ENCODE peak calls at places on chromosomes 6 and 20, in eight cellular contexts. One of them, this sample, is unnamed. For H3K4me1, the result is how much of the 10 kb centered on the place peaks cover.

GRCh38 chr20:34586488-34587163 is 28.1 kb downstream of the MAP1LC3A start:
- DNase-seq in thyroid gland: no peak
- DNase-seq in psoas muscle: no peak
- DNase-seq in astrocyte: no peak
- DNase-seq in A673: no peak
- DNase-seq in upper lobe of right lung: no peak
- DNase-seq in heart right ventricle: no peak
- DNase-seq in ovary: no peak
- DNase-seq in this sample: no peak

GRCh38 chr6:139569561-139569960 is 195.1 kb upstream of the CITED2 start:
- DNase-seq in psoas muscle: no peak
- DNase-seq in A673: no peak
- DNase-seq in upper lobe of right lung: no peak
- DNase-seq in ovary: no peak
- DNase-seq in thyroid gland: no peak
- DNase-seq in heart right ventricle: no peak
- DNase-seq in astrocyte: peak
- DNase-seq in this sample: no peak

GRCh38 chr6:20833881-20834515 is 299.7 kb downstream of the CDKAL1 start:
- DNase-seq in heart right ventricle: no peak
- DNase-seq in psoas muscle: no peak
- DNase-seq in thyroid gland: no peak
- DNase-seq in astrocyte: no peak
- DNase-seq in ovary: no peak
- DNase-seq in A673: no peak
- DNase-seq in upper lobe of right lung: no peak
- DNase-seq in this sample: no peak

GRCh38 chr6:112237066-112237465 is 17.3 kb downstream of the LAMA4 start:
- DNase-seq in ovary: no peak
- DNase-seq in thyroid gland: no peak
- DNase-seq in upper lobe of right lung: no peak
- DNase-seq in psoas muscle: no peak
- DNase-seq in heart right ventricle: no peak
- DNase-seq in astrocyte: no peak
- DNase-seq in A673: no peak
- DNase-seq in this sample: no peak

GRCh38 chr6:81727876-81728517 is 24.5 kb downstream of the TENT5A start:
- DNase-seq in ovary: no peak
- DNase-seq in astrocyte: no peak
- DNase-seq in thyroid gland: no peak
- DNase-seq in psoas muscle: no peak
- DNase-seq in A673: no peak
- DNase-seq in upper lobe of right lung: no peak
- DNase-seq in heart right ventricle: no peak
- DNase-seq in this sample: no peak

GRCh38 chr6:118725944-118726343 is 74.6 kb upstream of the CEP85L start:
- DNase-seq in astrocyte: no peak
- DNase-seq in psoas muscle: no peak
- DNase-seq in heart right ventricle: no peak
- DNase-seq in thyroid gland: no peak
- DNase-seq in A673: no peak
- DNase-seq in upper lobe of right lung: no peak
- DNase-seq in ovary: no peak
- DNase-seq in this sample: no peak

GRCh38 chr20:14711681-14712080 is 374.3 kb upstream of the FLRT3 start:
- DNase-seq in psoas muscle: no peak
- DNase-seq in ovary: no peak
- DNase-seq in upper lobe of right lung: no peak
- DNase-seq in thyroid gland: no peak
- DNase-seq in astrocyte: peak
- DNase-seq in heart right ventricle: no peak
- DNase-seq in A673: no peak
- DNase-seq in this sample: no peak

GRCh38 chr20:57501461-57502330 is 23.2 kb downstream of the CTCFL start:
- DNase-seq in psoas muscle: no peak
- DNase-seq in A673: peak
- DNase-seq in ovary: no peak
- DNase-seq in heart right ventricle: no peak
- DNase-seq in thyroid gland: no peak
- DNase-seq in astrocyte: no peak
- DNase-seq in upper lobe of right lung: no peak
- DNase-seq in this sample: no peak

GRCh38 chr20:56458227-56458821 is 10.1 kb upstream of the RTF2 start:
- DNase-seq in heart right ventricle: no peak
- DNase-seq in upper lobe of right lung: no peak
- DNase-seq in thyroid gland: no peak
- DNase-seq in A673: no peak
- DNase-seq in astrocyte: no peak
- DNase-seq in psoas muscle: no peak
- DNase-seq in ovary: no peak
- DNase-seq in this sample: no peak

GRCh38 chr6:75199856-75200255 is 6.0 kb downstream of the COL12A1 start:
- DNase-seq in heart right ventricle: no peak
- DNase-seq in A673: no peak
- DNase-seq in psoas muscle: no peak
- DNase-seq in thyroid gland: no peak
- DNase-seq in upper lobe of right lung: no peak
- DNase-seq in astrocyte: peak
- DNase-seq in ovary: no peak
- DNase-seq in this sample: no peak
- H3K4me1 ChIP-seq in heart right ventricle: under half
- H3K4me1 ChIP-seq in A673: under half
- H3K4me1 ChIP-seq in psoas muscle: under half
- H3K4me1 ChIP-seq in thyroid gland: under half
- H3K4me1 ChIP-seq in upper lobe of right lung: under half
- H3K4me1 ChIP-seq in astrocyte: under half
- H3K4me1 ChIP-seq in ovary: under half
- H3K4me1 ChIP-seq in this sample: under half

GRCh38 chr6:152096863-152097496 is 289.5 kb downstream of the ESR1 start:
- DNase-seq in upper lobe of right lung: no peak
- DNase-seq in A673: peak
- DNase-seq in thyroid gland: no peak
- DNase-seq in heart right ventricle: no peak
- DNase-seq in ovary: no peak
- DNase-seq in astrocyte: peak
- DNase-seq in psoas muscle: no peak
- DNase-seq in this sample: no peak
- TF ChIP-seq CTCF in upper lobe of right lung: no peak
- TF ChIP-seq CTCF in A673: no peak
- TF ChIP-seq CTCF in thyroid gland: no peak
- TF ChIP-seq CTCF in heart right ventricle: no peak
- TF ChIP-seq CTCF in ovary: no peak
- TF ChIP-seq CTCF in astrocyte: no peak
- TF ChIP-seq CTCF in psoas muscle: no peak
- TF ChIP-seq CTCF in this sample: no peak

GRCh38 chr6:137550527-137550926 is 56.3 kb upstream of the OLIG3 start:
- DNase-seq in heart right ventricle: no peak
- DNase-seq in thyroid gland: no peak
- DNase-seq in ovary: no peak
- DNase-seq in upper lobe of right lung: no peak
- DNase-seq in astrocyte: no peak
- DNase-seq in A673: no peak
- DNase-seq in psoas muscle: no peak
- DNase-seq in this sample: no peak
- H3K4me3 ChIP-seq in heart right ventricle: no peak
- H3K4me3 ChIP-seq in thyroid gland: no peak
- H3K4me3 ChIP-seq in ovary: no peak
- H3K4me3 ChIP-seq in upper lobe of right lung: no peak
- H3K4me3 ChIP-seq in astrocyte: no peak
- H3K4me3 ChIP-seq in A673: no peak
- H3K4me3 ChIP-seq in psoas muscle: no peak
- H3K4me3 ChIP-seq in this sample: no peak

GRCh38 chr20:49894073-49894470 is 21.3 kb downstream of the SPATA2 start:
- DNase-seq in heart right ventricle: no peak
- DNase-seq in upper lobe of right lung: no peak
- DNase-seq in thyroid gland: no peak
- DNase-seq in ovary: no peak
- DNase-seq in A673: no peak
- DNase-seq in psoas muscle: no peak
- DNase-seq in astrocyte: no peak
- DNase-seq in this sample: no peak

GRCh38 chr20:49891486-49891885 is 23.8 kb downstream of the SPATA2 start:
- DNase-seq in astrocyte: no peak
- DNase-seq in ovary: no peak
- DNase-seq in psoas muscle: no peak
- DNase-seq in upper lobe of right lung: no peak
- DNase-seq in heart right ventricle: no peak
- DNase-seq in A673: no peak
- DNase-seq in thyroid gland: no peak
- DNase-seq in this sample: no peak

GRCh38 chr20:49892260-49893216 is 22.8 kb downstream of the SPATA2 start:
- DNase-seq in heart right ventricle: peak
- DNase-seq in ovary: no peak
- DNase-seq in psoas muscle: no peak
- DNase-seq in A673: no peak
- DNase-seq in astrocyte: no peak
- DNase-seq in upper lobe of right lung: no peak
- DNase-seq in thyroid gland: no peak
- DNase-seq in this sample: no peak

GRCh38 chr20:49890651-49891361 is 24.5 kb downstream of the SPATA2 start:
- DNase-seq in heart right ventricle: no peak
- DNase-seq in upper lobe of right lung: no peak
- DNase-seq in A673: no peak
- DNase-seq in astrocyte: no peak
- DNase-seq in ovary: peak
- DNase-seq in psoas muscle: no peak
- DNase-seq in thyroid gland: peak
- DNase-seq in this sample: no peak

DNA sequence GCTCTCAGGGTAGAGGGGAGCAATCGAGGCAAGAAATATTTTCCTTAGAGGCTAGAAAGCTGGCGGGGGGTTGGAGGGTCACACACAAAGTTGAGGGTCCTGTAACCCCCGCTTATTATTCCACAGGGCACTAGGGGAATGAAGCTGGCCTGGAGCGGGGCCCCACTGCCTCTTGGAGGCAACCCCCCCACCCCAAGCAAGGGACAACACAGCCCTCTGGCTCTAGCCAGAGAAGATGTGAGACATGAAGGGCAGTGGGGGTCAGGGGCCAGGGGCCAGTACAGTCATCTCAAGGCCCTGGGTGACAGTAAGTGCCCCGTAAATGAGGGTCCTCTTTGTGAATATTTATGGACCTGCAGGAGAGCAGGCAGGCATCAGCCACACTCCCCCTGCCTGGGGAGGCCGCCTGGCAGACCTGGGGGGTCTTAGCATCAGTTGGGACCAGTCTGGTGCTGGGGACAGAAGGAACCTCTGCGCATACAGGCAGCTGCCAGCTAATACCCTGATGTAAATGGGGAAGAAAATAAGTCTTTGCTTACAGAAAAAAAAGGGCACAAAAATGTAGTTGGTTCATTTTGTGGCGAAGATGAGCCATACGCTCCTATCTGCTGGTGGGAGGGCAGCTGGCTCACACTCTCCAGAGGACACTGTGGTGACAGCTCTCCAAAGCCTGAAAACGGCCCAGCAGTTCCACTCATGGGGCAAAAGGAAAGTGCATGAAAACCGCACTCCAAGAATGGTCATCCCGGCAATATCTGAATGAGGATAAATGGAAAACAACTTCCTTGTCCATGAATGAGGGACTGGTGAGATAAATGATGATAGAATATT is 21.9 kb downstream of the SPATA2 start:
- DNase-seq in thyroid gland: no peak
- DNase-seq in A673: no peak
- DNase-seq in astrocyte: no peak
- DNase-seq in ovary: no peak
- DNase-seq in psoas muscle: no peak
- DNase-seq in upper lobe of right lung: no peak
- DNase-seq in heart right ventricle: no peak
- DNase-seq in this sample: no peak
- H3K4me1 ChIP-seq in thyroid gland: under half
- H3K4me1 ChIP-seq in A673: under half
- H3K4me1 ChIP-seq in astrocyte: under half
- H3K4me1 ChIP-seq in ovary: under half
- H3K4me1 ChIP-seq in psoas muscle: under half
- H3K4me1 ChIP-seq in upper lobe of right lung: half or more
- H3K4me1 ChIP-seq in heart right ventricle: under half
- H3K4me1 ChIP-seq in this sample: under half

This sample was measured in right atrium auricular region.